ENCODE peak calls at places on chromosomes 11 and 22, in eight cellular contexts. One of them, this sample, is unnamed.
A peak's percentile ranks its signal among the peaks of the same experiment; 100 is the strongest.

GRCh38 chr11:40445391-40445790 is 1014.1 kb downstream of the LRRC4C start:
- DNase-seq in heart right ventricle: no peak
- DNase-seq in right lobe of liver: no peak
- DNase-seq in HL-60: no peak
- DNase-seq in heart left ventricle: no peak
- DNase-seq in stomach: no peak
- DNase-seq in RWPE1: no peak
- DNase-seq in psoas muscle: no peak
- DNase-seq in this sample: no peak

GRCh38 chr11:9953994-9954626 is 290.2 kb downstream of the SWAP70 start:
- DNase-seq in heart left ventricle: no peak
- DNase-seq in RWPE1: no peak
- DNase-seq in stomach: no peak
- DNase-seq in psoas muscle: no peak
- DNase-seq in right lobe of liver: no peak
- DNase-seq in heart right ventricle: no peak
- DNase-seq in HL-60: no peak
- DNase-seq in this sample: no peak

GRCh38 chr11:109085708-109086373 is 336.1 kb upstream of the C11orf87 start:
- DNase-seq in RWPE1: no peak
- DNase-seq in heart left ventricle: no peak
- DNase-seq in heart right ventricle: no peak
- DNase-seq in psoas muscle: no peak
- DNase-seq in stomach: no peak
- DNase-seq in right lobe of liver: no peak
- DNase-seq in HL-60: no peak
- DNase-seq in this sample: no peak

GRCh38 chr22:27778299-27779090 is 23.1 kb downstream of the MN1 start:
- DNase-seq in RWPE1: no peak
- DNase-seq in HL-60: no peak
- DNase-seq in heart right ventricle: no peak
- DNase-seq in psoas muscle: peak; percentile 14
- DNase-seq in stomach: no peak
- DNase-seq in heart left ventricle: no peak
- DNase-seq in right lobe of liver: no peak
- DNase-seq in this sample: no peak

GRCh38 chr22:20172038-20172613 is 21.3 kb upstream of the CCDC188 start:
- DNase-seq in HL-60: no peak
- DNase-seq in psoas muscle: no peak
- DNase-seq in right lobe of liver: no peak
- DNase-seq in heart left ventricle: no peak
- DNase-seq in heart right ventricle: no peak
- DNase-seq in RWPE1: no peak
- DNase-seq in stomach: no peak
- DNase-seq in this sample: no peak

GRCh38 chr11:115873813-115874212 is 369.6 kb upstream of the CADM1 start:
- DNase-seq in heart left ventricle: no peak
- DNase-seq in HL-60: no peak
- DNase-seq in right lobe of liver: no peak
- DNase-seq in stomach: no peak
- DNase-seq in psoas muscle: no peak
- DNase-seq in RWPE1: no peak
- DNase-seq in heart right ventricle: no peak
- DNase-seq in this sample: no peak

GRCh38 chr11:90176069-90176468 is 41.6 kb downstream of the NAALAD2 start:
- DNase-seq in HL-60: no peak
- DNase-seq in psoas muscle: no peak
- DNase-seq in right lobe of liver: no peak
- DNase-seq in heart right ventricle: no peak
- DNase-seq in heart left ventricle: no peak
- DNase-seq in stomach: no peak
- DNase-seq in RWPE1: no peak
- DNase-seq in this sample: no peak

GRCh38 chr11:91872216-91872615 is 352.4 kb upstream of the FAT3 start:
- DNase-seq in stomach: no peak
- DNase-seq in heart right ventricle: no peak
- DNase-seq in HL-60: no peak
- DNase-seq in heart left ventricle: no peak
- DNase-seq in psoas muscle: no peak
- DNase-seq in RWPE1: no peak
- DNase-seq in right lobe of liver: no peak
- DNase-seq in this sample: no peak

GRCh38 chr22:32830473-32830872 is 29.0 kb downstream of the TIMP3 start:
- DNase-seq in heart right ventricle: peak; percentile 65
- DNase-seq in right lobe of liver: peak; percentile 77
- DNase-seq in heart left ventricle: peak; percentile 72
- DNase-seq in RWPE1: no peak
- DNase-seq in psoas muscle: peak; percentile 46
- DNase-seq in HL-60: no peak
- DNase-seq in stomach: no peak
- DNase-seq in this sample: no peak

GRCh38 chr22:44578115-44578457 is 80.1 kb upstream of the RTL6 start:
- DNase-seq in stomach: no peak
- DNase-seq in right lobe of liver: no peak
- DNase-seq in heart left ventricle: no peak
- DNase-seq in RWPE1: no peak
- DNase-seq in HL-60: no peak
- DNase-seq in psoas muscle: no peak
- DNase-seq in heart right ventricle: no peak
- DNase-seq in this sample: no peak

DNA sequence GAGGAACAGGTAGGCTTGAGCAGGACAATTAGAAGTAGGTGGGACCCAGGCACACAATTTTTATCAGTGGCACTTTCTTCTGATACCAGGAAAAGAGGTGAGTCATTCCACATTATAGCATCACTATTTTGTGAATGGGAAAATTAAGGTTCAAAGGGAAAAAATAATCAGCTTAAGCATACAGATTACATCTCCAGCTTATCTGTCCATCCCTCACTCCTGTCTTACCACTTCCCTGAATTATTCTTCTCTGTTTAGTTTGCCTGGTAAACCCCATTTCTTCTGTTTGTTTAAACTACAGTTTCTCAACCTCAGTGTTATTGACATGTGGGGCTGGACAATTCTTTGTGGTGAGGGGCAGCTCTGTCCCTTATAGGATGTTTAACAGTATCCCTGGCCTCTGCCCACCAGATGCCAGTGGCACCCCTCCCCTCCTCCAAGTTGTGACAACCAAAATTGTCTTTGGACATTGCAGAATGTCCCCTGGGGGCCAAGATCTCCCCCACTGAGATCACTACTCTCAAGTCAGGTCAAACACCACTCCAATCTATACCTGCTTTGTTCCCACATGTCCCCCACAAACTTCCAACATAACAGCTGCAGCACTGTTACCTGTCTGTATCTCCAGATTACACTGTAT is 8.5 kb upstream of the XBP1 start:
- DNase-seq in HL-60: no peak
- DNase-seq in heart right ventricle: no peak
- DNase-seq in psoas muscle: no peak
- DNase-seq in stomach: no peak
- DNase-seq in right lobe of liver: no peak
- DNase-seq in heart left ventricle: no peak
- DNase-seq in RWPE1: no peak
- DNase-seq in this sample: no peak
- H3K27ac ChIP-seq in HL-60: peak overlapping the region; percentile 97
- H3K27ac ChIP-seq in heart right ventricle: no peak overlapping the region
- H3K27ac ChIP-seq in psoas muscle: no peak overlapping the region
- H3K27ac ChIP-seq in stomach: peak overlapping the region; percentile 70
- H3K27ac ChIP-seq in right lobe of liver: peak overlapping the region; percentile 35
- H3K27ac ChIP-seq in heart left ventricle: no peak overlapping the region
- H3K27ac ChIP-seq in RWPE1: no peak overlapping the region
- H3K27ac ChIP-seq in this sample: no peak overlapping the region

GRCh38 chr11:62611705-62612365 is 740 bp downstream of the EML3 start:
- DNase-seq in HL-60: no peak
- DNase-seq in heart left ventricle: peak; percentile 75
- DNase-seq in right lobe of liver: no peak
- DNase-seq in RWPE1: no peak
- DNase-seq in stomach: peak; percentile 57
- DNase-seq in heart right ventricle: peak; percentile 49
- DNase-seq in psoas muscle: peak; percentile 60
- DNase-seq in this sample: peak; percentile 15
- TF ChIP-seq CTCF in HL-60: no peak
- TF ChIP-seq CTCF in heart left ventricle: no peak
- TF ChIP-seq CTCF in right lobe of liver: no peak
- TF ChIP-seq CTCF in RWPE1: no peak
- TF ChIP-seq CTCF in stomach: no peak
- TF ChIP-seq CTCF in heart right ventricle: no peak
- TF ChIP-seq CTCF in psoas muscle: no peak
- TF ChIP-seq CTCF in this sample: no peak

DNA sequence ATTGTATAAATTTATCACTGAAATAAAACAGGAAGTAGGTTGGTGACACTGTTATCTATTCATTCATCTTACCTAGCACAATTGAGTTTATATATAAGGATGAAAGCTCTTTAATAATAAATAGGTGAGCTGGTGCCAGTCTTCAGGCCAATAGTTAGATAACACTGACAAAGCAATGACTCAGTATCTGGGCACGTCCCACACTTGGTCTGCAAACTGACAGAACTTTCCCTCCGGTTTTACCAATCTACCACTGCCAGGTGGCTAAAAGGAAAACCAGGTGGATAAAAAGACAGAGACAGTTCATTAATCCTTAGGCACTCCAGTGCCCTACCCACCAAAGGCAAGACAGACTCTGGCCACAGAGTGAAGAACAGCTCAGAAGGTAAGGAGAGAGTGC is 17.6 kb downstream of the DDB1 start:
- DNase-seq in heart right ventricle: no peak
- DNase-seq in RWPE1: peak; percentile 13
- DNase-seq in HL-60: no peak
- DNase-seq in stomach: no peak
- DNase-seq in heart left ventricle: no peak
- DNase-seq in right lobe of liver: no peak
- DNase-seq in psoas muscle: no peak
- DNase-seq in this sample: no peak
- H3K27ac ChIP-seq in heart right ventricle: no peak overlapping the region
- H3K27ac ChIP-seq in RWPE1: no peak overlapping the region
- H3K27ac ChIP-seq in HL-60: no peak overlapping the region
- H3K27ac ChIP-seq in stomach: no peak overlapping the region
- H3K27ac ChIP-seq in heart left ventricle: no peak overlapping the region
- H3K27ac ChIP-seq in right lobe of liver: no peak overlapping the region
- H3K27ac ChIP-seq in psoas muscle: no peak overlapping the region
- H3K27ac ChIP-seq in this sample: no peak overlapping the region

GRCh38 chr11:13462311-13462927 is 603 bp downstream of the BTBD10 start:
- DNase-seq in psoas muscle: peak; percentile 64
- DNase-seq in HL-60: peak; percentile 55
- DNase-seq in stomach: peak; percentile 43
- DNase-seq in RWPE1: peak; percentile 72
- DNase-seq in heart right ventricle: peak; percentile 59
- DNase-seq in heart left ventricle: peak; percentile 69
- DNase-seq in right lobe of liver: peak; percentile 74
- DNase-seq in this sample: peak; percentile 41
- TF ChIP-seq CTCF in psoas muscle: no peak
- TF ChIP-seq CTCF in HL-60: no peak
- TF ChIP-seq CTCF in stomach: no peak
- TF ChIP-seq CTCF in RWPE1: no peak
- TF ChIP-seq CTCF in heart right ventricle: no peak
- TF ChIP-seq CTCF in heart left ventricle: no peak
- TF ChIP-seq CTCF in right lobe of liver: no peak
- TF ChIP-seq CTCF in this sample: no peak

DNA sequence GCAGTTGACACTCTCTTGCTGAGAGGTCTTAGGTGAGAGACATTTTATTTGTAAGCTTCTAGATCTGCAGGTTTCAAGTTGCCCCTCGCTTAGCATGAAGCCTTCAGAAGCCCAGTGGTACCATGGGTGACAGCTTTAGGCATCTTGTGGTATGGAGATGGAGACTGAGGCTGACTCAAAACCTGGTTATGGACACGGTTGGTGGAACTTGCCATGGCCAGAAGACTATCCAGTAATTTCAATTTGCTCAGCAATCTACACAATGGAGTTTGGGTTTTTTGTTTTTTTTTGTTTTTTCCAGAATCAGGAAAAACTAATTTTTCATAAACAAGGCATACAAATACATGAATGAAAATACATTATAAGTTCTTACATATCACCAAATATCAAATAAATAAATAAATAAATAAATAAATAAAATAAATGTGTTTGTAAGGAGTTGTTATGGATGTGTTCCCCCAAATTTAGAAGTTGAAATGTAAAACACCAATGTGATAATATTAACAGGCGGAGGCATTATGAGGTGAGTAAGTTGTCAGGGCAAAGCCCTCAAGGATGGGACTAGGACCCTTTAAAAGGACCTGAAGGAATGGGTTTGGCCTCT is 22.6 kb downstream of the ETS1 start:
- DNase-seq in HL-60: no peak
- DNase-seq in RWPE1: no peak
- DNase-seq in right lobe of liver: no peak
- DNase-seq in heart left ventricle: no peak
- DNase-seq in heart right ventricle: no peak
- DNase-seq in stomach: no peak
- DNase-seq in psoas muscle: no peak
- DNase-seq in this sample: no peak
- H3K27ac ChIP-seq in HL-60: peak overlapping the region; percentile 71
- H3K27ac ChIP-seq in RWPE1: no peak overlapping the region
- H3K27ac ChIP-seq in right lobe of liver: no peak overlapping the region
- H3K27ac ChIP-seq in heart left ventricle: no peak overlapping the region
- H3K27ac ChIP-seq in heart right ventricle: no peak overlapping the region
- H3K27ac ChIP-seq in stomach: peak overlapping the region; percentile 14
- H3K27ac ChIP-seq in psoas muscle: no peak overlapping the region
- H3K27ac ChIP-seq in this sample: no peak overlapping the region